ENCODE peak calls at places on chromosome 5, in eight cellular contexts. Y is activated naive CD4-positive, alpha-beta T cell treated with anti-CD3 and anti-CD28 coated beads, Interleukin-2, amount 50 U/mL, for 72 hours; I is non-pigmented ciliary epithelial cell; M is RCC 7860; U is activated naive CD8-positive, alpha-beta T cell treated with anti-CD3 and anti-CD28 coated beads, Interleukin-2, amount 10 ng/mL, durations not matched to agents 7 days and 5 days; F is T-helper 2 cell; Q is stimulated activated naive B cell treated with anti-CD40 and anti-IgM and Interleukin-4, amounts not matched to agents 10 μg/mL and 1 μg/mL and 100 μg/mL, for 72 hours; D is cardiac muscle cell. N is an unnamed sample.

GRCh38 chr5:67089200-67089725 is 107.3 kb downstream of the CD180 start:
- DNase-seq in Y (no peak), I (no peak), M (no peak), U (no peak), F (no peak), Q (no peak), D (no peak), N (no peak)

GRCh38 chr5:160727296-160727997 is 124.6 kb downstream of the ATP10B start:
- DNase-seq in Y (no peak), I (no peak), M (no peak), U (no peak), F (no peak), Q (no peak), D (no peak), N (no peak)

GRCh38 chr5:14200312-14200990 is 57.3 kb downstream of the TRIO start:
- DNase-seq in Y (no peak), I (no peak), M (no peak), U (no peak), F (no peak), Q (no peak), D (no peak), N (no peak)

GRCh38 chr5:59348189-59348588 is 545.3 kb downstream of the PDE4D start:
- DNase-seq in Y (no peak), I (no peak), M (no peak), U (no peak), F (no peak), Q (no peak), D (no peak), N (no peak)

GRCh38 chr5:18314192-18314778 is 680.0 kb downstream of the TAF11L14 start:
- DNase-seq in Y (no peak), I (no peak), M (peak; percentile 24), U (no peak), F (no peak), Q (no peak), D (peak; percentile 37), N (no peak)

GRCh38 chr5:64384761-64385160 is 121.1 kb upstream of the RGS7BP start:
- DNase-seq in Y (no peak), I (peak; percentile 1), M (no peak), U (no peak), F (no peak), Q (no peak), D (peak; percentile 16), N (no peak)

GRCh38 chr5:34460496-34460895 is 195.6 kb upstream of the RAI14 start:
- DNase-seq in Y (no peak), I (no peak), M (no peak), U (no peak), F (no peak), Q (no peak), D (peak; percentile 22), N (no peak)

GRCh38 chr5:55671975-55672374 is 40.1 kb downstream of the SLC38A9 start:
- DNase-seq in Y (no peak), I (no peak), M (no peak), U (no peak), F (no peak), Q (no peak), D (peak; percentile 25), N (no peak)

GRCh38 chr5:150473673-150474358 is 24.3 kb upstream of the RPS14 start:
- DNase-seq in Y (no peak), I (peak; percentile 83), M (peak; percentile 100), U (no peak), F (no peak), Q (no peak), D (peak; percentile 28), N (no peak)

GRCh38 chr5:67253911-67254310 is 57.3 kb upstream of the CD180 start:
- DNase-seq in Y (no peak), I (no peak), M (no peak), U (no peak), F (no peak), Q (no peak), D (no peak), N (no peak)

GRCh38 chr5:154840435-154841272 is 9.7 kb downstream of the FAXDC2 start:
- DNase-seq in Y (no peak), I (no peak), M (no peak), U (no peak), F (no peak), Q (no peak), D (no peak), N (no peak)

GRCh38 chr5:87076931-87077330 is 190.8 kb upstream of the RASA1 start:
- DNase-seq in Y (no peak), I (peak; percentile 13), M (no peak), U (no peak), F (no peak), Q (no peak), D (no peak), N (no peak)

GRCh38 chr5:31049933-31050704 is 143.4 kb upstream of the CDH6 start:
- DNase-seq in Y (no peak), I (no peak), M (no peak), U (no peak), F (no peak), Q (no peak), D (no peak), N (no peak)

GRCh38 chr5:143499480-143500114 is 96.1 kb upstream of the NR3C1 start:
- DNase-seq in Y (no peak), I (no peak), M (no peak), U (no peak), F (no peak), Q (no peak), D (no peak), N (no peak)

GRCh38 chr5:16480144-16480543 is 14.5 kb upstream of the ZNF622 start:
- DNase-seq in Y (no peak), I (no peak), M (no peak), U (no peak), F (no peak), Q (no peak), D (no peak), N (no peak)

GRCh38 chr5:68823301-68823700 is 270.5 kb upstream of the SLC30A5 start:
- DNase-seq in Y (no peak), I (no peak), M (no peak), U (no peak), F (no peak), Q (no peak), D (no peak), N (no peak)